ENCODE peak calls at places on chromosomes 5 and 9, in six cellular contexts. P is neural crest cell, I is psoas muscle, R is tibial artery, L is K562, E is GM13976. G is an unnamed sample.
A peak's percentile ranks its signal among the peaks of the same experiment; 100 is the strongest.

GRCh38 chr5:84028093-84028492 is 307.4 kb upstream of the HAPLN1 start:
- DNase-seq in P (no peak), E (no peak), L (no peak), R (no peak), I (no peak), G (no peak)

GRCh38 chr9:95379630-95380029 is 62.1 kb upstream of the FANCC start:
- DNase-seq in P (no peak), L (no peak), R (no peak), I (no peak), E (no peak), G (no peak)

GRCh38 chr5:141753971-141754713 is 72.1 kb upstream of the ARAP3 start:
- DNase-seq in R (no peak), P (peak; percentile 44), E (peak; percentile 73), L (peak; percentile 80), I (no peak), G (no peak)

GRCh38 chr5:36239370-36240293 is 2.1 kb downstream of the NADK2 start:
- DNase-seq in L (no peak), I (no peak), R (no peak), E (no peak), P (no peak), G (no peak)

GRCh38 chr5:91223886-91224285 is 159.2 kb downstream of the ARRDC3 start:
- DNase-seq in E (no peak), R (no peak), P (no peak), L (no peak), I (no peak), G (no peak)

GRCh38 chr5:123814796-123815479 is 303.0 kb downstream of the CSNK1G3 start:
- DNase-seq in R (no peak), L (no peak), P (no peak), I (no peak), E (no peak), G (no peak)

GRCh38 chr9:35135988-35136387 is 20.3 kb upstream of the ATOSB start:
- DNase-seq in R (no peak), P (no peak), I (no peak), E (no peak), L (no peak), G (no peak)

GRCh38 chr5:126984632-126985031 is 45.7 kb downstream of the MARCHF3 start:
- DNase-seq in L (no peak), R (no peak), E (no peak), I (no peak), P (no peak), G (no peak)

GRCh38 chr9:91560301-91560700 is 136.7 kb upstream of the NFIL3 start:
- DNase-seq in L (no peak), I (no peak), E (no peak), R (no peak), P (no peak), G (no peak)

GRCh38 chr5:132830436-132831094 is at the start of gene SHROOM1:
- DNase-seq in I (peak; percentile 71), R (peak; percentile 78), P (no peak), L (peak; percentile 92), E (peak; percentile 92), G (peak; percentile 79)

GRCh38 chr9:33165263-33166151 is 1.6 kb downstream of the B4GALT1 start:
- DNase-seq in P (no peak), E (no peak), I (no peak), R (peak; percentile 78), L (peak; percentile 24), G (no peak)

GRCh38 chr5:16673241-16673998 is 56.6 kb upstream of the RETREG1 start:
- DNase-seq in P (no peak), R (no peak), I (no peak), E (no peak), L (no peak), G (no peak)

GRCh38 chr5:174735498-174736350 is 11.3 kb downstream of the MSX2 start:
- DNase-seq in R (no peak), I (no peak), P (no peak), E (no peak), L (no peak), G (no peak)

GRCh38 chr9:89390578-89390977 is 72.3 kb downstream of the SECISBP2 start:
- DNase-seq in P (no peak), I (no peak), R (no peak), L (no peak), E (no peak), G (no peak)

GRCh38 chr5:55232194-55232984 is 1.0 kb downstream of the CCNO start:
- DNase-seq in R (no peak), P (peak; percentile 16), E (peak; percentile 41), L (peak; percentile 11), I (no peak), G (peak; percentile 56)

GRCh38 chr9:18568969-18569368 is 95.0 kb downstream of the ADAMTSL1 start:
- DNase-seq in L (no peak), P (no peak), E (no peak), I (no peak), R (no peak), G (no peak)

GRCh38 chr9:34317436-34317835 is 11.6 kb downstream of the KIF24 start:
- DNase-seq in E (no peak), R (no peak), L (no peak), P (no peak), I (no peak), G (no peak)

GRCh38 chr5:72288923-72289322 is 31.1 kb downstream of the MRPS27 start:
- DNase-seq in L (no peak), E (no peak), R (no peak), P (no peak), I (peak; percentile 23), G (no peak)

GRCh38 chr5:152472096-152472495 is 67.0 kb upstream of the NMUR2 start:
- DNase-seq in R (no peak), I (no peak), P (no peak), L (no peak), E (no peak), G (no peak)

GRCh38 chr9:16125637-16126036 is 572.8 kb downstream of the CCDC171 start:
- DNase-seq in P (no peak), L (no peak), E (no peak), R (no peak), I (no peak), G (no peak)

GRCh38 chr5:1759378-1759970 is 40.2 kb downstream of the MRPL36 start:
- DNase-seq in L (no peak), P (no peak), E (no peak), I (no peak), R (peak; percentile 38), G (no peak)

GRCh38 chr5:102762828-102763227 is 7.7 kb downstream of the PAM start:
- DNase-seq in I (no peak), P (no peak), E (no peak), L (no peak), R (no peak), G (no peak)

GRCh38 chr5:81657386-81657785 is 93.5 kb downstream of the SSBP2 start:
- DNase-seq in L (no peak), R (no peak), P (no peak), I (no peak), E (no peak), G (peak; percentile 75)

GRCh38 chr9:134433101-134433500 is 106.8 kb downstream of the RXRA start:
- DNase-seq in L (no peak), I (peak; percentile 71), P (no peak), E (no peak), R (peak; percentile 87), G (no peak)

GRCh38 chr9:128124873-128125574 is 2.5 kb downstream of the PTGES2 start:
- DNase-seq in P (peak; percentile 64), I (peak; percentile 65), R (no peak), L (no peak), E (no peak), G (peak; percentile 84)

GRCh38 chr5:181184845-181185216 is 20.2 kb downstream of the TRIM7 start:
- DNase-seq in L (no peak), P (no peak), R (no peak), I (no peak), E (no peak), G (no peak)

GRCh38 chr9:126499911-126500599 is 113.7 kb upstream of the LMX1B start:
- DNase-seq in E (no peak), I (no peak), P (no peak), R (no peak), L (no peak), G (no peak)

GRCh38 chr9:126497673-126498255 is 116.0 kb upstream of the LMX1B start:
- DNase-seq in R (no peak), E (no peak), I (no peak), L (no peak), P (no peak), G (no peak)

GRCh38 chr9:126496781-126497667 is 116.7 kb upstream of the LMX1B start:
- DNase-seq in P (no peak), I (no peak), R (peak; percentile 46), E (no peak), L (no peak), G (no peak)

GRCh38 chr9:126499005-126499910 is 114.5 kb upstream of the LMX1B start:
- DNase-seq in L (peak; percentile 69), P (peak; percentile 54), I (no peak), R (no peak), E (peak; percentile 79), G (no peak)

GRCh38 chr9:126498331-126498730 is 115.4 kb upstream of the LMX1B start:
- DNase-seq in I (no peak), L (no peak), P (no peak), E (no peak), R (no peak), G (no peak)
- TF ChIP-seq CTCF in I (no peak), L (no peak), P (no peak), E (no peak), R (no peak), G (no peak)

DNA sequence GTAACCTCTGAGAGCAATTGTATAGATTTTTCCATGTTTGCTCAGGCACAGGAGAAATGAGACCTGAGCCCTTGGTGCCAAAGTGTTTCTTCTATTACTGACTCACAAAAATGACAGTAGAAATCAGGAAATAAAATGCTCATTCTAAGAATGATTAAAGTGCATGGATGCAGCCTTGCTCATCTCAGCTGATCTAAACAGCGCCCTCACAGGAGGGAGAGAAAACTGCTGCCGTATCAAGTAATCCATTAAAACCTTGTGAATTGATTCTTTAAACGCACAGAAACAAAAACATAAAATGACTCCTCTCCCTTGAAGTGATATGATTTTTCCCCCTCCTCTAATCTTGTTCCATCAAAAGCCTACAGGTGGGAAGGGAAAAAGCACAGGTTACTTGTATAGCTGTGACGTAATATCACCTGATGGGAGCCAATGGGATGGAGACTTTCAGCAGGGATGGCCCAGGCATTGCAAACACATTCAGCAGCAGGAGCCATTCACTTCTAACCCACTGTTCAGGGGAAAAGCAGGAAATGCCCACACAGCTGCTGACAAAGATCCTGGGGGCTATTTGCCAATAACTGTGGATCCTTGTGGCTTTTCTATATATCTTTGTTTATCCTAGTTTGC is 76.7 kb downstream of the PLCXD3 start:
- DNase-seq in E (no peak), I (no peak), R (no peak), L (no peak), P (no peak), G (no peak)
- TF ChIP-seq CTCF in E (peak; percentile 27), I (no peak), R (no peak), L (peak; percentile 34), P (peak; percentile 65), G (no peak)

DNA sequence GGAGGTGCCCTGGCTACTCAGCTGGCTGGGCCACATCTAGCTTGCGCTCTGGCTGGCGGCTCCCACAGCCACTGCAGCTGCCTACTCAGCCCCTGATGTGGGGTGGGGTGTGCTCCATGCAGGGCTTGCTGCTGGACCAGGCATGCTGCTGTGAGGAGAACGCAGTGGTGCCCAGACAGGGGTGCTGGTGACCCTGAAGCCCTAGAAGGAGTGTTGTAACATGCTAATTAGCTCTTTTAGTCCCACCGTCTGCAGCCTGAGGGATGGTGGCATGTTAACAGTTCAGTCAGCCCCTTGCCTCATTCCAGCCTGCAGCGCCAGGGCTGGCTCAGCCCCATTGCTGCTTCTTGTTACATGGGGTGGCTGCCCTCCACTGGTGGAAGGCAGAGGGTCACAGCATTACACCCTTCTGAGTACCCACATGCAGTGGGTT is 642.3 kb downstream of the DMRTA1 start:
- DNase-seq in R (no peak), E (no peak), L (no peak), I (no peak), P (peak; percentile 12), G (no peak)
- TF ChIP-seq CTCF in R (no peak), E (no peak), L (no peak), I (peak; percentile 11), P (peak; percentile 40), G (no peak)

GRCh38 chr9:136235171-136235570 is 10.4 kb downstream of the QSOX2 start:
- DNase-seq in I (no peak), R (no peak), P (no peak), L (no peak), E (no peak), G (no peak)
- TF ChIP-seq CTCF in I (no peak), R (no peak), P (no peak), L (no peak), E (no peak), G (no peak)